ENCODE peak calls at places on chromosomes 7 and 10, in nine cellular contexts. H is SJSA1; Z is esophagus squamous epithelium; F is CD8-positive, alpha-beta T cell; J is brain microvascular endothelial cell; O is upper lobe of left lung; C is CD4-positive, alpha-beta T cell; X is lung; W is right cardiac atrium. P is an unnamed sample.

GRCh38 chr7:81584667-81585066 is 185.2 kb downstream of the HGF start:
- DNase-seq in H (no peak), Z (no peak), F (no peak), J (no peak), O (no peak), C (no peak), X (no peak), W (no peak), P (no peak)

GRCh38 chr7:156932006-156932405 is 17.5 kb upstream of the NOM1 start:
- DNase-seq in H (no peak), Z (no peak), F (no peak), J (peak), O (no peak), C (no peak), X (no peak), W (no peak), P (no peak)

GRCh38 chr10:59880976-59881510 is 25.3 kb downstream of the CCDC6 start:
- DNase-seq in H (no peak), Z (no peak), F (no peak), J (no peak), O (no peak), C (no peak), X (no peak), W (no peak), P (no peak)

GRCh38 chr7:149883452-149883861 is 9.7 kb downstream of the ATP6V0E2 start:
- DNase-seq in H (no peak), Z (no peak), F (no peak), J (peak), O (peak), C (peak), X (peak), W (peak), P (peak)

GRCh38 chr7:27167170-27167505 is 1.8 kb upstream of the HOXA9 start:
- DNase-seq in H (peak), Z (no peak), F (no peak), J (no peak), O (no peak), C (no peak), X (no peak), W (peak), P (no peak)

GRCh38 chr7:112985377-112985987 is 101.1 kb downstream of the GPR85 start:
- DNase-seq in H (no peak), Z (no peak), F (no peak), J (peak), O (no peak), C (no peak), X (no peak), W (no peak), P (no peak)

GRCh38 chr10:133254421-133255120 is 16.9 kb downstream of the VENTX start:
- DNase-seq in H (no peak), Z (no peak), F (no peak), J (no peak), O (no peak), C (no peak), X (no peak), W (no peak), P (no peak)

GRCh38 chr7:22326181-22326580 is 30.8 kb downstream of the RAPGEF5 start:
- DNase-seq in H (no peak), Z (no peak), F (no peak), J (no peak), O (no peak), C (no peak), X (no peak), W (no peak), P (no peak)

GRCh38 chr7:90708841-90709317 is 112.8 kb downstream of the CDK14 start:
- DNase-seq in H (no peak), Z (no peak), F (no peak), J (no peak), O (no peak), C (no peak), X (no peak), W (no peak), P (peak)

GRCh38 chr7:56028942-56029630 is 22.2 kb downstream of the PSPH start:
- DNase-seq in H (no peak), Z (no peak), F (no peak), J (no peak), O (no peak), C (no peak), X (no peak), W (no peak), P (no peak)

GRCh38 chr7:111356941-111357340 is 205.4 kb downstream of the IMMP2L start:
- DNase-seq in H (no peak), Z (no peak), F (no peak), J (no peak), O (no peak), C (no peak), X (no peak), W (no peak), P (no peak)

GRCh38 chr7:142158741-142159496 is 47.4 kb downstream of the MGAM2 start:
- DNase-seq in H (no peak), Z (no peak), F (no peak), J (no peak), O (no peak), C (no peak), X (no peak), W (no peak), P (no peak)

GRCh38 chr10:1034758-1035157 is 9.1 kb upstream of the IDI2 start:
- DNase-seq in H (no peak), Z (no peak), F (no peak), J (no peak), O (no peak), C (no peak), X (no peak), W (no peak), P (no peak)

DNA sequence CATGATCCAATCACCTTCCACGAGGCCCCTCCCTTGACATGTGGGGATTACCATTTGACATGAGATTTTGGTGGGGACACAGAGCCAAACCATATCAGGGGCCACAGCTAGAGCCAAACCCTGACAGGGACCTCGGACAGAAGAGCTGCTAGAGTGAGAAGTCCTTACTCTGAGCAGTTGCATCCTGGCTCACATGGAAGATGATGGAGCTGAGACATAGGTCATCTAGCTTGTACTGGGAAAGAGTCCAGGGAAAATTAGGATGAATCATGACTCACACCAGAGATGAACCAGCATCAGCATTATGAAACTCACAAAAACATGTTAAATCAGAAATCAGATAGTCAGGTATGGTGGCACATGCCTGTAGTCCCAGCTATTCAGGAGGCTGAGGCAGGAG is 12.8 kb upstream of the FMC1 start:
- DNase-seq in H (no peak), Z (no peak), F (no peak), J (peak), O (no peak), C (no peak), X (no peak), W (no peak), P (no peak)
- H3K27ac ChIP-seq in H (no peak), Z (no peak), F (no peak), J (no peak), O (no peak), C (no peak), X (no peak), W (no peak), P (no peak)

GRCh38 chr10:70806841-70807240 is 8.9 kb upstream of the SGPL1 start:
- DNase-seq in H (no peak), Z (no peak), F (no peak), J (no peak), O (no peak), C (no peak), X (no peak), W (no peak), P (no peak)

GRCh38 chr10:70805619-70806215 is 10.0 kb upstream of the SGPL1 start:
- DNase-seq in H (no peak), Z (no peak), F (no peak), J (no peak), O (no peak), C (no peak), X (no peak), W (no peak), P (no peak)

GRCh38 chr10:70804424-70804814 is 11.3 kb upstream of the SGPL1 start:
- DNase-seq in H (no peak), Z (no peak), F (no peak), J (no peak), O (no peak), C (no peak), X (no peak), W (no peak), P (no peak)

GRCh38 chr10:70801854-70802253 is 13.9 kb upstream of the SGPL1 start:
- DNase-seq in H (no peak), Z (no peak), F (no peak), J (no peak), O (no peak), C (no peak), X (no peak), W (no peak), P (no peak)

GRCh38 chr10:70803768-70804423 is 11.9 kb upstream of the SGPL1 start:
- DNase-seq in H (no peak), Z (no peak), F (no peak), J (no peak), O (no peak), C (no peak), X (no peak), W (no peak), P (peak)
- H3K27ac ChIP-seq in H (no peak), Z (peak), F (no peak), J (no peak), O (no peak), C (no peak), X (no peak), W (no peak), P (peak)

GRCh38 chr7:30848121-30848855 is 63.4 kb upstream of the AQP1 start:
- DNase-seq in H (no peak), Z (no peak), F (no peak), J (no peak), O (no peak), C (no peak), X (no peak), W (no peak), P (no peak)
- H3K27ac ChIP-seq in H (no peak), Z (peak), F (no peak), J (no peak), O (peak), C (no peak), X (no peak), W (no peak), P (no peak)

GRCh38 chr7:100019908-100020307 is 4.5 kb downstream of the ZKSCAN1 start:
- DNase-seq in H (no peak), Z (no peak), F (no peak), J (no peak), O (peak), C (no peak), X (no peak), W (no peak), P (no peak)

GRCh38 chr7:100023526-100023925 is 8.1 kb downstream of the ZKSCAN1 start:
- DNase-seq in H (no peak), Z (no peak), F (no peak), J (no peak), O (no peak), C (no peak), X (no peak), W (no peak), P (no peak)

GRCh38 chr7:100024020-100024619 is 8.7 kb downstream of the ZKSCAN1 start:
- DNase-seq in H (no peak), Z (no peak), F (no peak), J (no peak), O (no peak), C (no peak), X (no peak), W (no peak), P (no peak)

GRCh38 chr7:100021297-100021696 is 5.9 kb downstream of the ZKSCAN1 start:
- DNase-seq in H (no peak), Z (no peak), F (no peak), J (no peak), O (no peak), C (no peak), X (no peak), W (no peak), P (no peak)

DNA sequence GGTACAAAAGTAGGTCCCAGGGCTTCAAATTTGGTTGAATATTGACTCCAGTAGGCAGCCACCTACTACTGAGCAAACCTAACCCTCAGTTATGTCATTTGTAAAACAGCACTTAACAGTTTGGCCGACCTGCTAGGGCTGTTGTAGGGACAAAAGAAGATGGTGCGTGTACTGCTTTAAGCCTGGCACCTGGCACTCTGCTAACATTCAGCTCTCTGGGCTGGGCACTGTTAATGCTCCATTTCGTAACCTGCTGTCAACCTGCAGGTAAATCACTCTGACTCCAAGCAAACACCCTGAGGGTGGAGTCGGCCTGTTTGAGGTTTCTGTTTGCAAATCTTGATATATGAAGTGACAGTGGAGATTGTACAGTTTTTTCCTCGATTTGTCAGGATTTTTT is 7.2 kb downstream of the ZKSCAN1 start:
- DNase-seq in H (no peak), Z (no peak), F (no peak), J (no peak), O (peak), C (no peak), X (peak), W (no peak), P (peak)
- H3K27ac ChIP-seq in H (no peak), Z (peak), F (no peak), J (no peak), O (no peak), C (no peak), X (no peak), W (no peak), P (peak)

DNA sequence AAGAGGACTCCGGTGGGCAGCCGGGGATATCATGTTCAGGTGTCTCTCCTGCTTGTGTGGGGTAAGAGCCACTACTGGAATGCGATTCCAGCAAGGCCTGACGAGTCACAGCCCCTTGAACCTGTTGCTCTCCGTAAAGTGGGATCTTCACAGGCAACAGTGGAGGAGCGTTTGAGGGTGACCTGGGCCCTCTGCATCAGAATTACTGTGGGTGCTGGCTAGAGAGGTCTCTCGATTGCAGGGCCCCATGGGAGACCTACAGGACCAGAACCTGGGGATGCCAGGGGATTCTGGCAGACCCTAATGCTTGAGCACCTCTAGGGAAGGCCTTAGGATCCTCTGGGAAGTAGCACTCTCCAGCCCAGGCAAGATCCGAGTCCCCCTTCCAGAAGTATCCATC is 4.4 kb downstream of the MGMT start:
- DNase-seq in H (no peak), Z (no peak), F (no peak), J (no peak), O (no peak), C (no peak), X (no peak), W (no peak), P (no peak)
- H3K27ac ChIP-seq in H (no peak), Z (no peak), F (no peak), J (no peak), O (no peak), C (no peak), X (no peak), W (no peak), P (no peak)

GRCh38 chr7:223861-224260 is 31.5 kb downstream of the FAM20C start:
- DNase-seq in H (no peak), Z (no peak), F (no peak), J (no peak), O (no peak), C (no peak), X (no peak), W (peak), P (no peak)

GRCh38 chr7:223118-223800 is 30.9 kb downstream of the FAM20C start:
- DNase-seq in H (no peak), Z (no peak), F (no peak), J (no peak), O (no peak), C (no peak), X (no peak), W (peak), P (no peak)

GRCh38 chr7:220151-220841 is 27.9 kb downstream of the FAM20C start:
- DNase-seq in H (no peak), Z (no peak), F (no peak), J (no peak), O (no peak), C (no peak), X (no peak), W (peak), P (no peak)

GRCh38 chr7:221996-222715 is 29.8 kb downstream of the FAM20C start:
- DNase-seq in H (no peak), Z (no peak), F (no peak), J (no peak), O (no peak), C (no peak), X (no peak), W (peak), P (no peak)

GRCh38 chr7:222716-223041 is 30.3 kb downstream of the FAM20C start:
- DNase-seq in H (no peak), Z (no peak), F (no peak), J (no peak), O (no peak), C (no peak), X (no peak), W (no peak), P (no peak)
- H3K27ac ChIP-seq in H (no peak), Z (peak), F (no peak), J (no peak), O (no peak), C (no peak), X (no peak), W (no peak), P (no peak)